ENCODE peak calls at places on chromosome 9, in five cellular contexts. X, Q, S, T and N are unnamed samples.
A peak's percentile ranks its signal among the peaks of the same experiment; 100 is the strongest.

GRCh38 chr9:81490605-81491331 is 198.6 kb downstream of the TLE1 start:
- DNase-seq in S (no peak), T (no peak), X (no peak), Q (no peak), N (no peak)

GRCh38 chr9:134007571-134007970 is 15.4 kb upstream of the VAV2 start:
- DNase-seq in S (no peak), T (no peak), Q (no peak), X (no peak), N (no peak)

GRCh38 chr9:106757539-106757938 is 105.4 kb upstream of the ZNF462 start:
- DNase-seq in Q (no peak), X (no peak), S (no peak), T (no peak), N (no peak)

GRCh38 chr9:34927061-34927460 is 31.0 kb upstream of the PHF24 start:
- DNase-seq in X (no peak), Q (no peak), T (no peak), S (no peak), N (no peak)

GRCh38 chr9:136255166-136255538 is 9.5 kb upstream of the QSOX2 start:
- DNase-seq in X (no peak), Q (no peak), T (no peak), S (no peak), N (no peak)

GRCh38 chr9:18393340-18394130 is 80.4 kb upstream of the ADAMTSL1 start:
- DNase-seq in S (no peak), X (no peak), Q (no peak), T (no peak), N (no peak)

GRCh38 chr9:134488251-134488900 is 153.2 kb upstream of the COL5A1 start:
- DNase-seq in X (no peak), S (no peak), T (no peak), Q (peak; percentile 36), N (no peak)

GRCh38 chr9:134781895-134782294 is 98.7 kb upstream of the FCN2 start:
- DNase-seq in S (no peak), T (no peak), Q (no peak), X (no peak), N (no peak)

GRCh38 chr9:136220017-136220729 is 15.2 kb upstream of the LHX3 start:
- DNase-seq in T (no peak), Q (no peak), S (no peak), X (no peak), N (no peak)

GRCh38 chr9:35105126-35105525 is 2.2 kb upstream of the STOML2 start:
- DNase-seq in T (no peak), S (no peak), Q (no peak), X (no peak), N (no peak)

GRCh38 chr9:104209387-104209786 is 115.3 kb downstream of the SMC2 start:
- DNase-seq in Q (no peak), X (no peak), S (no peak), T (no peak), N (no peak)

GRCh38 chr9:136690104-136690840 is 3.0 kb upstream of the AGPAT2 start:
- DNase-seq in S (no peak), T (no peak), Q (no peak), X (no peak), N (no peak)

GRCh38 chr9:130264414-130265350 is 878 bp upstream of the HMCN2 start:
- DNase-seq in X (no peak), T (no peak), S (no peak), Q (no peak), N (no peak)

GRCh38 chr9:108780949-108781734 is 74.6 kb downstream of the ACTL7B start:
- DNase-seq in T (no peak), X (no peak), Q (no peak), S (no peak), N (no peak)

GRCh38 chr9:124251605-124252366 is 6.0 kb upstream of the NEK6 start:
- DNase-seq in S (no peak), T (no peak), Q (no peak), X (no peak), N (no peak)

GRCh38 chr9:79210541-79211243 is 361.1 kb upstream of the TLE4 start:
- DNase-seq in X (no peak), T (no peak), S (no peak), Q (no peak), N (no peak)

GRCh38 chr9:116646661-116647514 is 40.2 kb upstream of the TRIM32 start:
- DNase-seq in T (no peak), S (no peak), X (no peak), Q (no peak), N (no peak)

GRCh38 chr9:3526903-3527652 is 1.3 kb upstream of the RFX3 start:
- DNase-seq in T (no peak), Q (peak; percentile 88), S (no peak), X (no peak), N (peak; percentile 23)

GRCh38 chr9:99050292-99050911 is 54.5 kb upstream of the TGFBR1 start:
- DNase-seq in S (no peak), X (no peak), Q (no peak), T (no peak), N (no peak)

GRCh38 chr9:108634669-108635462 is 220.9 kb downstream of the ACTL7B start:
- DNase-seq in X (no peak), T (no peak), Q (no peak), S (no peak), N (no peak)

GRCh38 chr9:24602687-24603352 is 57.1 kb upstream of the IZUMO3 start:
- DNase-seq in S (no peak), X (no peak), T (no peak), Q (no peak), N (no peak)

GRCh38 chr9:6007770-6008168 is 7.7 kb downstream of the RANBP6 start:
- DNase-seq in T (peak; percentile 68), X (peak; percentile 40), Q (peak; percentile 92), S (no peak), N (peak; percentile 54)

GRCh38 chr9:129724456-129725190 is 28.2 kb downstream of the PTGES start:
- DNase-seq in Q (no peak), X (no peak), T (no peak), S (no peak), N (no peak)

GRCh38 chr9:127187231-127187956 is 65.0 kb upstream of the ANGPTL2 start:
- DNase-seq in S (no peak), X (no peak), T (no peak), Q (no peak), N (peak; percentile 40)

GRCh38 chr9:14912849-14913248 is 2.6 kb upstream of the FREM1 start:
- DNase-seq in Q (no peak), S (no peak), T (no peak), X (no peak), N (no peak)

GRCh38 chr9:121921444-121921843 is 171.7 kb downstream of the TTLL11 start:
- DNase-seq in X (no peak), T (no peak), Q (no peak), S (no peak), N (no peak)

GRCh38 chr9:99868845-99869244 is 37.6 kb upstream of the STX17 start:
- DNase-seq in T (no peak), X (no peak), Q (no peak), S (peak; percentile 51), N (no peak)

GRCh38 chr9:5493597-5494511 is 16.5 kb upstream of the PDCD1LG2 start:
- DNase-seq in X (no peak), Q (no peak), S (peak; percentile 67), T (no peak), N (no peak)

GRCh38 chr9:112858625-112859147 is 32.0 kb downstream of the SLC46A2 start:
- DNase-seq in S (no peak), X (no peak), Q (no peak), T (no peak), N (no peak)

GRCh38 chr9:123312306-123312877 is 43.6 kb upstream of the CRB2 start:
- DNase-seq in Q (no peak), S (no peak), T (no peak), X (no peak), N (no peak)

GRCh38 chr9:13054381-13054780 is 225.1 kb downstream of the MPDZ start:
- DNase-seq in S (no peak), Q (no peak), T (no peak), X (no peak), N (no peak)

GRCh38 chr9:36187414-36187813 is 3.3 kb upstream of the CLTA start:
- DNase-seq in S (no peak), T (no peak), Q (no peak), X (no peak), N (no peak)